ENCODE peak calls at places on chromosomes 6 and 20, in eight cellular contexts. P is left cardiac atrium; G is amygdala; W is C1 segment of cervical spinal cord; V is T-cell; Z is transverse colon; X is stimulated activated effector memory CD8-positive, alpha-beta T cell treated with anti-CD3 and anti-CD28 coated beads, Interleukin-12 subunit alpha, Interleukin-12 subunit beta, amount 100 ng/mL, for 72 hours; C is activated effector memory CD4-positive, alpha-beta T cell treated with anti-CD3 and anti-CD28 coated beads, Interleukin-2, amount 50 U/mL, for 16 hours. J is an unnamed sample.

GRCh38 chr20:5504061-5504739 is 187.4 kb upstream of the PROKR2 start:
- DNase-seq in P (peak; percentile 80), G (peak; percentile 72), W (peak; percentile 16), V (no peak), Z (peak; percentile 56), X (no peak), C (no peak), J (peak; percentile 7)

GRCh38 chr6:106927531-106928398 is 46.8 kb downstream of the CD24 start:
- DNase-seq in P (peak; percentile 32), G (no peak), W (no peak), V (peak; percentile 5), Z (peak; percentile 67), X (peak; percentile 50), C (peak; percentile 63), J (no peak)

GRCh38 chr20:53934421-53935352 is 135.7 kb downstream of the BCAS1 start:
- DNase-seq in P (peak; percentile 57), G (no peak), W (no peak), V (peak; percentile 49), Z (no peak), X (no peak), C (no peak), J (no peak)

GRCh38 chr20:24695529-24696225 is 226.2 kb downstream of the SYNDIG1 start:
- DNase-seq in P (no peak), G (no peak), W (no peak), V (no peak), Z (no peak), X (peak; percentile 18), C (peak; percentile 30), J (no peak)

GRCh38 chr6:114430534-114431124 is 87.8 kb upstream of the HS3ST5 start:
- DNase-seq in P (no peak), G (no peak), W (no peak), V (no peak), Z (no peak), X (no peak), C (no peak), J (no peak)

GRCh38 chr20:18926972-18927371 is 113.4 kb downstream of the SCP2D1 start:
- DNase-seq in P (no peak), G (no peak), W (no peak), V (no peak), Z (no peak), X (no peak), C (no peak), J (no peak)

GRCh38 chr6:32436995-32437836 is 2.5 kb upstream of the HLA-DRA start:
- DNase-seq in P (no peak), G (no peak), W (no peak), V (no peak), Z (no peak), X (no peak), C (no peak), J (no peak)

GRCh38 chr6:166766769-166767168 is 139.7 kb upstream of the RPS6KA2 start:
- DNase-seq in P (no peak), G (no peak), W (no peak), V (no peak), Z (no peak), X (no peak), C (peak; percentile 24), J (no peak)

GRCh38 chr6:113654396-113654795 is 202.7 kb upstream of the MARCKS start:
- DNase-seq in P (peak; percentile 72), G (peak; percentile 23), W (peak; percentile 30), V (no peak), Z (peak; percentile 39), X (no peak), C (no peak), J (no peak)

GRCh38 chr6:53439556-53439955 is 90.8 kb upstream of the ELOVL5 start:
- DNase-seq in P (no peak), G (no peak), W (peak; percentile 15), V (no peak), Z (no peak), X (no peak), C (no peak), J (no peak)

GRCh38 chr20:57193094-57193493 is 73.3 kb downstream of the BMP7 start:
- DNase-seq in P (no peak), G (no peak), W (no peak), V (no peak), Z (no peak), X (no peak), C (no peak), J (no peak)

GRCh38 chr20:57330998-57331397 is 1.4 kb downstream of the SPO11 start:
- DNase-seq in P (no peak), G (no peak), W (no peak), V (no peak), Z (no peak), X (no peak), C (no peak), J (no peak)

GRCh38 chr6:112620832-112621569 is 273.9 kb downstream of the RFPL4B start:
- DNase-seq in P (no peak), G (no peak), W (no peak), V (no peak), Z (no peak), X (no peak), C (no peak), J (no peak)

GRCh38 chr20:50333856-50334255 is 143.2 kb downstream of the CEBPB start:
- DNase-seq in P (no peak), G (no peak), W (no peak), V (no peak), Z (no peak), X (no peak), C (no peak), J (no peak)

GRCh38 chr20:41230136-41230535 is 87.4 kb downstream of the ZHX3 start:
- DNase-seq in P (peak; percentile 65), G (no peak), W (peak; percentile 39), V (no peak), Z (no peak), X (no peak), C (no peak), J (no peak)

GRCh38 chr6:57019434-57019833 is 27.1 kb upstream of the KIAA1586 start:
- DNase-seq in P (no peak), G (no peak), W (no peak), V (no peak), Z (no peak), X (no peak), C (no peak), J (no peak)

GRCh38 chr6:54771968-54772367 is 74.6 kb upstream of the FAM83B start:
- DNase-seq in P (no peak), G (no peak), W (no peak), V (no peak), Z (no peak), X (no peak), C (no peak), J (no peak)

GRCh38 chr6:107869871-107870270 is 45.8 kb upstream of the SCML4 start:
- DNase-seq in P (no peak), G (no peak), W (no peak), V (no peak), Z (no peak), X (no peak), C (no peak), J (no peak)

GRCh38 chr6:74942130-74942529 is 263.7 kb downstream of the COL12A1 start:
- DNase-seq in P (no peak), G (no peak), W (no peak), V (no peak), Z (no peak), X (no peak), C (no peak), J (no peak)

GRCh38 chr6:3610206-3610605 is 141.3 kb downstream of the PXDC1 start:
- DNase-seq in P (no peak), G (no peak), W (no peak), V (no peak), Z (no peak), X (no peak), C (no peak), J (no peak)

GRCh38 chr6:85163553-85163952 is 286.3 kb upstream of the NT5E start:
- DNase-seq in P (no peak), G (no peak), W (no peak), V (no peak), Z (no peak), X (no peak), C (no peak), J (no peak)

GRCh38 chr6:109059591-109060021 is 35.0 kb downstream of the SESN1 start:
- DNase-seq in P (no peak), G (no peak), W (no peak), V (no peak), Z (no peak), X (no peak), C (no peak), J (no peak)

GRCh38 chr6:27672113-27672799 is 199.4 kb upstream of the ZNF184 start:
- DNase-seq in P (no peak), G (no peak), W (peak; percentile 45), V (no peak), Z (peak; percentile 14), X (peak; percentile 67), C (peak; percentile 68), J (peak; percentile 73)

GRCh38 chr6:105170066-105170465 is 9.7 kb downstream of the POPDC3 start:
- DNase-seq in P (no peak), G (no peak), W (no peak), V (no peak), Z (no peak), X (no peak), C (no peak), J (no peak)

GRCh38 chr20:51570755-51571469 is 28.4 kb upstream of the NFATC2 start:
- DNase-seq in P (peak; percentile 57), G (no peak), W (no peak), V (no peak), Z (peak; percentile 15), X (no peak), C (no peak), J (no peak)

GRCh38 chr6:88870728-88871330 is 92.6 kb downstream of the RNGTT start:
- DNase-seq in P (peak; percentile 22), G (no peak), W (peak; percentile 28), V (peak; percentile 27), Z (peak; percentile 15), X (no peak), C (peak; percentile 63), J (peak; percentile 70)

GRCh38 chr6:146892613-146893401 is 294.0 kb downstream of the ADGB start:
- DNase-seq in P (no peak), G (no peak), W (no peak), V (no peak), Z (no peak), X (no peak), C (no peak), J (no peak)

GRCh38 chr6:149963212-149963461 is 606 bp upstream of the ULBP1 start:
- DNase-seq in P (no peak), G (no peak), W (peak; percentile 67), V (no peak), Z (no peak), X (peak; percentile 74), C (peak; percentile 80), J (peak; percentile 64)

GRCh38 chr6:15792842-15793241 is 130.0 kb upstream of the DTNBP1 start:
- DNase-seq in P (no peak), G (no peak), W (no peak), V (no peak), Z (no peak), X (no peak), C (no peak), J (no peak)

GRCh38 chr6:56827908-56828649 is 126.8 kb upstream of the BEND6 start:
- DNase-seq in P (no peak), G (no peak), W (no peak), V (no peak), Z (no peak), X (no peak), C (no peak), J (no peak)

GRCh38 chr6:157020398-157021266 is 243.5 kb downstream of the ARID1B start:
- DNase-seq in P (peak; percentile 66), G (no peak), W (no peak), V (peak; percentile 60), Z (peak; percentile 65), X (no peak), C (peak; percentile 84), J (peak; percentile 72)

GRCh38 chr20:36218380-36219064 is 17.8 kb upstream of the AAR2 start:
- DNase-seq in P (no peak), G (peak; percentile 16), W (no peak), V (no peak), Z (no peak), X (no peak), C (no peak), J (no peak)

GRCh38 chr6:43933111-43933885 is 163.3 kb downstream of the VEGFA start:
- DNase-seq in P (no peak), G (no peak), W (no peak), V (no peak), Z (no peak), X (no peak), C (peak; percentile 41), J (no peak)

GRCh38 chr6:142845143-142845571 is 99.8 kb downstream of the HIVEP2 start:
- DNase-seq in P (no peak), G (no peak), W (no peak), V (no peak), Z (no peak), X (no peak), C (no peak), J (no peak)

J was measured in NCI-H774.